ENCODE peak calls at places on chromosomes 11 and 22, in seven cellular contexts. R is WTC11, V is brain microvascular endothelial cell, W is breast epithelium, S is endothelial cell of umbilical vein, Z is GM13976, X is cardiac fibroblast. E is an unnamed sample.

GRCh38 chr11:95375881-95376280 is 144.9 kb upstream of the SESN3 start:
- DNase-seq in R (no peak), V (peak), W (no peak), S (no peak), Z (no peak), X (peak), E (no peak)

GRCh38 chr11:74141274-74141695 is 29.5 kb downstream of the C2CD3 start:
- DNase-seq in R (peak), V (no peak), W (no peak), S (peak), Z (no peak), X (peak), E (no peak)

GRCh38 chr11:57407521-57407920 is 17.1 kb upstream of the PRG2 start:
- DNase-seq in R (no peak), V (no peak), W (no peak), S (no peak), Z (no peak), X (no peak), E (no peak)

GRCh38 chr22:42180349-42180842 is 49.8 kb upstream of the CYP2D6 start:
- DNase-seq in R (no peak), V (no peak), W (no peak), S (no peak), Z (no peak), X (no peak), E (no peak)

GRCh38 chr11:85170184-85170583 is 457.0 kb downstream of the DLG2 start:
- DNase-seq in R (no peak), V (peak), W (no peak), S (no peak), Z (no peak), X (peak), E (no peak)

GRCh38 chr11:115652501-115652900 is 148.3 kb upstream of the CADM1 start:
- DNase-seq in R (no peak), V (no peak), W (no peak), S (no peak), Z (no peak), X (no peak), E (no peak)

GRCh38 chr22:25758316-25758715 is 16.3 kb downstream of the MYO18B start:
- DNase-seq in R (no peak), V (no peak), W (no peak), S (no peak), Z (no peak), X (no peak), E (no peak)

GRCh38 chr11:69217276-69218105 is 61.8 kb downstream of the SMIM38 start:
- DNase-seq in R (peak), V (no peak), W (peak), S (no peak), Z (no peak), X (no peak), E (no peak)

GRCh38 chr11:11155962-11156815 is 196.9 kb downstream of the CSNK2A3 start:
- DNase-seq in R (peak), V (no peak), W (no peak), S (no peak), Z (peak), X (no peak), E (no peak)

GRCh38 chr11:19520681-19521080 is 192.0 kb upstream of the NAV2 start:
- DNase-seq in R (no peak), V (no peak), W (no peak), S (no peak), Z (no peak), X (no peak), E (no peak)

GRCh38 chr11:6443269-6444003 is 2.6 kb upstream of the HPX start:
- DNase-seq in R (peak), V (peak), W (no peak), S (peak), Z (peak), X (peak), E (peak)

GRCh38 chr11:19453893-19454292 is 213.1 kb upstream of the E2F8 start:
- DNase-seq in R (no peak), V (peak), W (no peak), S (no peak), Z (no peak), X (peak), E (no peak)

GRCh38 chr22:39130892-39131855 is 21.3 kb downstream of the CBX7 start:
- DNase-seq in R (no peak), V (no peak), W (no peak), S (no peak), Z (no peak), X (peak), E (no peak)

GRCh38 chr11:123407124-123407995 is 22.7 kb upstream of the GRAMD1B start:
- DNase-seq in R (peak), V (peak), W (no peak), S (peak), Z (no peak), X (peak), E (peak)

GRCh38 chr11:12200359-12201015 is 90.1 kb downstream of the MICAL2 start:
- DNase-seq in R (no peak), V (peak), W (no peak), S (peak), Z (no peak), X (peak), E (no peak)

GRCh38 chr11:129042503-129042902 is 99.8 kb upstream of the TP53AIP1 start:
- DNase-seq in R (no peak), V (no peak), W (no peak), S (no peak), Z (no peak), X (no peak), E (no peak)

GRCh38 chr22:45456811-45457210 is 43.3 kb downstream of the RIBC2 start:
- DNase-seq in R (no peak), V (no peak), W (no peak), S (no peak), Z (no peak), X (no peak), E (no peak)

GRCh38 chr22:20550851-20551744 is 43.7 kb downstream of the MED15 start:
- DNase-seq in R (peak), V (peak), W (no peak), S (peak), Z (peak), X (peak), E (no peak)

GRCh38 chr22:43796567-43796966 is 15.5 kb downstream of the EFCAB6 start:
- DNase-seq in R (no peak), V (peak), W (no peak), S (no peak), Z (no peak), X (peak), E (no peak)

GRCh38 chr11:58493676-58494075 is 14.2 kb downstream of the OR5B21 start:
- DNase-seq in R (no peak), V (peak), W (no peak), S (no peak), Z (peak), X (peak), E (no peak)

GRCh38 chr22:44526431-44527115 is 28.5 kb upstream of the RTL6 start:
- DNase-seq in R (no peak), V (no peak), W (peak), S (no peak), Z (no peak), X (no peak), E (no peak)

GRCh38 chr11:86442420-86442819 is 67.7 kb downstream of the CCDC81 start:
- DNase-seq in R (no peak), V (no peak), W (no peak), S (no peak), Z (no peak), X (peak), E (no peak)

GRCh38 chr11:130909650-130910049 is 6.6 kb downstream of the SNX19 start:
- DNase-seq in R (no peak), V (peak), W (no peak), S (peak), Z (no peak), X (peak), E (no peak)

GRCh38 chr22:19086417-19086816 is 35.8 kb downstream of the DGCR2 start:
- DNase-seq in R (no peak), V (no peak), W (no peak), S (no peak), Z (peak), X (no peak), E (no peak)
- TF ChIP-seq CTCF in R (no peak), V (no peak), W (no peak), S (no peak), Z (no peak), X (no peak), E (no peak)

GRCh38 chr22:21661991-21662390 is 3.8 kb upstream of the PPIL2 start:
- DNase-seq in R (no peak), V (no peak), W (no peak), S (no peak), Z (no peak), X (no peak), E (no peak)

GRCh38 chr22:21659864-21660525 is 5.8 kb upstream of the PPIL2 start:
- DNase-seq in R (no peak), V (no peak), W (no peak), S (no peak), Z (no peak), X (no peak), E (no peak)

GRCh38 chr22:21660904-21661303 is 4.9 kb upstream of the PPIL2 start:
- DNase-seq in R (no peak), V (no peak), W (no peak), S (no peak), Z (no peak), X (no peak), E (no peak)

GRCh38 chr22:21657020-21657360 is 8.8 kb upstream of the PPIL2 start:
- DNase-seq in R (no peak), V (no peak), W (no peak), S (no peak), Z (no peak), X (no peak), E (no peak)

DNA sequence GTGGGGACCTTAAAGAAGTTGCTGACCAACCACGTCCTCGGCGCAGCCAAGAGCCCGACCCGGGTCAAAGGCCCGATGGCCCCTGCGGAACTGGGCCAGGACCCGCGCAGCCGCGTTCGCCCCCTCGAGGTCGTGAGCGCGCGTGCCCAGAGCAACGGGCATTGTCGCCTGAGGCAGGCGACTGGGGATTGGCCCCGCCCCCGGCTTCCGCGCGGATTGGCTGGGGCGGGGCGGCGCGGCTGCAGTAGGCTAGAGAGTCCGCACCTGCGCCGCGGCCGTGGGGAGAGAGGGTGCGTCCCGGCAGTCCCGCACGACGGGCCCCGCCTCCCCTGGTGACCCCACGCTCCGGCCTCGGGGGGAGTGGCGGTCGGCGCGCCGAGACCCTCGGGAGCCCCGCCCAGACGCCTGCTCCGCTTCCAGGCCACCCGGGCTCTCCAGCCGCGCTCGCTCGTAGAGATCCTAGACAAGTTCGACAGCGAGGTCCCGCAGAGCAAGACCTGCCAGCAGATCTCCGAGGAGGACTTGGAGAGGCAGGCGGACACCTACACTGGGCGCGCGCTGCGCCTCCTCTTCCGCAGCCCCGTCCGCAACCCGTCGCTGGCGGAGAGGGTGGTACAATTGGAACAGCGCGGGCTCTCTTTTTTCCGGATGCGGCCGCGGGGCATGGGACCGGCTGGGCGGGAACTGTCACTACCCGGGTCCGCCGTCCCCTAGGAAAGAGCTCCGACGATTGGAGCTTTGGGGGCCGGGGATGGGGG is 8.3 kb upstream of the PPIL2 start:
- DNase-seq in R (peak), V (no peak), W (no peak), S (peak), Z (peak), X (peak), E (peak)
- TF ChIP-seq CTCF in R (no peak), V (peak), W (no peak), S (peak), Z (peak), X (no peak), E (peak)

DNA sequence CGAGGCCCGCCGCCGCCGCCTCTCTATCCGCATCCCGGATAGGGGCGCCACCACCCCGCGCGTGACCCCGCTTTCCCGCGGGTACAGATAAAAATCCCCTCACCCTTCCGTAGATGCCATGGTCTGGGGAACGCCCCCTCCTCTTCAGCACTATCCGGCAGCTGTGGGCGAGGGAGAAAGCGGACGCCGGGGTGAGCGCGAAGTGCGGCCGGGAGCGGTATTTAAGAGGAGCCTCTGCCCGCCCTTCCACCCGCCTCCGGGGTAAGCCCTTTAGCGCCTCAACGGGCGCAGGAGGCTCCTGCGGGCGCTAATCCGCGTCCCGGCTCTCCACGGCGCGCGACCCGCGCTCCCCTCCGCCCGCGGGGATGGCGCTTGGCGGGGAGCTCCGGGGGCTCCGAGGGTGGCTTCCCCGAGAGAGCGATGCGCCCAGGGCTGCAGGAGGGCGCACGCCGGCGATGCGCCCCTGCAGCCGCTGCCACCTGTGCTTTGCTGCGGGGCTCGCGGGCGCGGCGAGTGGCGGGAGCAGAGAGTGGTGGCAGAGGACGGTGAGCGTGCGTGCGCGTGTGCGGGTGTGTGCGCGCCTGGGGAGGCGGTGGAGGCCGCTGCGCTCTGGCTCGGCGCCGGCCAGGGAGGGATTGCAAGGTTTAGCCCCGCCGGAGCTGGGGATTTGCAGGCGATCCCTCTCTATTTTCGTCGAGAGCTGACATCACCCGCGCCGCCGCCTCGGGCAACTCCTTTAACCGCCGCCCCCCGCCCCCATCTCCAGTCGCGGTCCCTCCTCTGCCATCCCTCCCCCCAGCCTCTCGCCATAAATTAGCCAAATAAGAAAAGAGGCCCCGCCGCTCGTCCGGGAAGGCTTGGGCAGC is at the start of gene SLC1A2:
- DNase-seq in R (peak), V (no peak), W (no peak), S (no peak), Z (peak), X (peak), E (peak)
- TF ChIP-seq CTCF in R (no peak), V (no peak), W (no peak), S (no peak), Z (no peak), X (no peak), E (no peak)

GRCh38 chr22:35548762-35549106 is 8.1 kb downstream of the RASD2 start:
- DNase-seq in R (no peak), V (no peak), W (no peak), S (no peak), Z (no peak), X (no peak), E (no peak)
- TF ChIP-seq CTCF in R (no peak), V (no peak), W (no peak), S (no peak), Z (no peak), X (no peak), E (no peak)

DNA sequence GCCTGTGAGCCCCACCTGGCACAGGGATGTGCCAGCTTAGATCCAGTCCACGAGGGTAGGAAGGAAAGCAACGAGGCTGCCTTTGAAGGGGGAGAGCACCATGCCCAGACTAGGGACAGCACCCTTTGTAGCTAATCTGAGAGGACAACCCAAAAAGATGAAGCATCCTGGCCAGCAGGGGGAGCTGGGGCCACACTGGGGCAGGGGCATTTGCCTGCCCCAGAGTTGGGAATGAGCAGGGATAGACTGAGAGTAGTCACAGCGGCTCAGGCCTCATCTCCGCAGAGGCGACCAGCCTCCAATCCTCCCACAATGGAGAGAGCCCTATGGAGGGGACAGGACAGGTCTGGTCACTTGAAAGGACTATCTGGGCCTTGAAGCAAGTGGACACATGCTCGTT is 16.4 kb downstream of the LMO1 start:
- DNase-seq in R (peak), V (no peak), W (no peak), S (no peak), Z (no peak), X (no peak), E (peak)
- TF ChIP-seq CTCF in R (peak), V (peak), W (no peak), S (peak), Z (peak), X (peak), E (peak)

DNA sequence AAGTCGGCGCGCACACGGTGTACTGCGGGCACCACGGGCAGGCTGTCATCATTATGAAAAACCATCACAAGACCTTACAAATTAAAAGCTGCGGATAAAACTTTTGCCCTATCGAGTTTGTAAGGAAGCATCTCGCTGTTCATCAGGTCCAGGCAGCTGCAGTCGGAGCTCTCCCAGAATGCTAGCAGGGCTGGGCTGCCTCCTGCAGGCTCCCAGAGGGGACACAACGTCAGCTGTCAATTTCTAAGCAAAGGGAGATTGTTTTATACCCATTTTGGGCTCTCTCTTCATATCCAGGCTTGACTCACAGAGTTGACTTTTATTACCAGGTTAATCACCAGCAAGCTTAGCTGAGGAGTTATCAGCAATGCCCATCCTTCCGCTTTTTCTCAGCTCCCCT is 375.1 kb downstream of the OPCML start:
- DNase-seq in R (peak), V (no peak), W (no peak), S (no peak), Z (no peak), X (no peak), E (no peak)
- TF ChIP-seq CTCF in R (no peak), V (no peak), W (no peak), S (no peak), Z (no peak), X (no peak), E (peak)

GRCh38 chr22:48720662-48721393 is 1106.8 kb downstream of the BRD1 start:
- DNase-seq in R (no peak), V (no peak), W (no peak), S (no peak), Z (no peak), X (no peak), E (no peak)
- TF ChIP-seq CTCF in R (no peak), V (no peak), W (no peak), S (no peak), Z (no peak), X (no peak), E (no peak)